ENCODE peak calls at places on chromosomes 11 and 22, in eight cellular contexts. X is AG09309; U is stimulated activated CD4-positive, alpha-beta T cell treated with anti-CD3 and anti-CD28 coated beads, Interleukin-4, amount 100 ng/mL, for 4 hours; A is substantia nigra; N is transverse colon; Y is CD8-positive, alpha-beta memory T cell; V is GM04504; C is fibroblast of mammary gland. P is an unnamed sample.

GRCh38 chr11:95512682-95513081 is 276.9 kb downstream of the FAM76B start:
- DNase-seq in X (peak; percentile 69), U (no peak), A (no peak), N (peak; percentile 23), Y (no peak), V (peak; percentile 92), C (peak; percentile 98), P (peak; percentile 49)

GRCh38 chr11:1456166-1456565 is 30.4 kb downstream of the MOB2 start:
- DNase-seq in X (no peak), U (no peak), A (no peak), N (no peak), Y (no peak), V (no peak), C (no peak), P (no peak)

GRCh38 chr22:44838316-44839016 is 86.1 kb downstream of the ARHGAP8 start:
- DNase-seq in X (no peak), U (no peak), A (no peak), N (no peak), Y (no peak), V (no peak), C (no peak), P (no peak)

GRCh38 chr11:44834846-44835245 is 108.1 kb downstream of the TSPAN18 start:
- DNase-seq in X (no peak), U (no peak), A (no peak), N (no peak), Y (no peak), V (no peak), C (no peak), P (no peak)

GRCh38 chr11:8127442-8127841 is 41.4 kb downstream of the RIC3 start:
- DNase-seq in X (no peak), U (no peak), A (no peak), N (no peak), Y (no peak), V (no peak), C (no peak), P (no peak)

GRCh38 chr11:78314753-78315152 is 102.9 kb downstream of the GAB2 start:
- DNase-seq in X (no peak), U (no peak), A (no peak), N (no peak), Y (no peak), V (no peak), C (no peak), P (no peak)

GRCh38 chr11:10506013-10506370 is 35.0 kb downstream of the RNF141 start:
- DNase-seq in X (no peak), U (no peak), A (no peak), N (no peak), Y (no peak), V (no peak), C (no peak), P (no peak)

GRCh38 chr11:60570970-60571369 is 55.8 kb downstream of the MS4A13 start:
- DNase-seq in X (no peak), U (no peak), A (no peak), N (no peak), Y (no peak), V (no peak), C (no peak), P (no peak)

GRCh38 chr22:40289991-40290459 is 56.3 kb upstream of the ADSL start:
- DNase-seq in X (no peak), U (peak; percentile 66), A (no peak), N (peak; percentile 27), Y (peak; percentile 61), V (no peak), C (no peak), P (no peak)

GRCh38 chr22:36977401-36977861 is 41.8 kb downstream of the TST start:
- DNase-seq in X (no peak), U (peak; percentile 78), A (peak; percentile 24), N (peak; percentile 86), Y (peak; percentile 75), V (no peak), C (peak; percentile 7), P (peak; percentile 36)